ENCODE peak calls at places on chromosomes 13 and 19, in nine cellular contexts. I is midbrain, P is globus pallidus, A is HS-27A, R is heart left ventricle, J is breast epithelium, U is C1 segment of cervical spinal cord, G is gastrocnemius medialis, K is kidney tubule cell. W is an unnamed sample.

GRCh38 chr19:40441719-40442253 is 2.3 kb downstream of the SERTAD3 start:
- DNase-seq in I (no peak), A (no peak), P (no peak), R (no peak), K (no peak), U (no peak), G (no peak), J (no peak), W (no peak)

GRCh38 chr13:91136806-91137205 is 210.7 kb upstream of the MIR17HG start:
- DNase-seq in A (no peak), J (no peak), G (no peak), I (no peak), K (no peak), P (no peak), U (no peak), R (no peak), W (no peak)

GRCh38 chr13:61706899-61707298 is 291.2 kb upstream of the PCDH20 start:
- DNase-seq in G (no peak), R (no peak), I (no peak), A (no peak), K (no peak), J (no peak), P (no peak), U (no peak), W (no peak)

GRCh38 chr19:2269244-2270156 is 12.5 kb downstream of the PEAK3 start:
- DNase-seq in U (peak), J (peak), R (peak), G (peak), A (peak), I (peak), K (peak), P (peak), W (peak)

GRCh38 chr19:15428956-15429824 is 10.4 kb upstream of the AKAP8L start:
- DNase-seq in G (no peak), R (no peak), J (no peak), I (no peak), A (no peak), U (no peak), P (no peak), K (no peak), W (no peak)

GRCh38 chr19:35569281-35569781 is 5.9 kb upstream of the ATP4A start:
- DNase-seq in P (no peak), G (no peak), I (no peak), J (no peak), U (no peak), R (no peak), K (no peak), A (no peak), W (no peak)

GRCh38 chr19:51143486-51143885 is 1.4 kb downstream of the SIGLEC7 start:
- DNase-seq in R (no peak), K (no peak), J (no peak), I (no peak), U (no peak), G (no peak), P (no peak), A (no peak), W (no peak)

GRCh38 chr19:16088351-16088984 is 12.2 kb downstream of the TPM4 start:
- DNase-seq in U (no peak), I (no peak), J (no peak), G (no peak), R (no peak), A (no peak), P (no peak), K (peak), W (no peak)

GRCh38 chr13:31835932-31836331 is 96.6 kb downstream of the RXFP2 start:
- DNase-seq in G (no peak), U (no peak), A (no peak), P (no peak), R (no peak), J (no peak), K (peak), I (no peak), W (no peak)

GRCh38 chr13:98157188-98157587 is 14.3 kb downstream of the FARP1 start:
- DNase-seq in J (no peak), A (no peak), G (no peak), K (no peak), U (no peak), I (no peak), R (no peak), P (no peak), W (peak)

GRCh38 chr19:40266912-40267600 is 18.1 kb downstream of the AKT2 start:
- DNase-seq in A (no peak), K (no peak), I (no peak), U (no peak), R (no peak), G (no peak), P (no peak), J (no peak), W (no peak)

GRCh38 chr13:93368296-93368695 is 141.7 kb downstream of the GPC6 start:
- DNase-seq in K (no peak), J (no peak), U (no peak), G (no peak), R (no peak), A (no peak), I (no peak), P (no peak), W (no peak)

GRCh38 chr19:46068345-46069258 is 27.8 kb upstream of the IGFL4 start:
- DNase-seq in K (peak), J (no peak), R (no peak), A (peak), I (no peak), U (no peak), G (no peak), P (no peak), W (no peak)

GRCh38 chr13:113058988-113059850 is 46.4 kb upstream of the F7 start:
- DNase-seq in K (no peak), G (no peak), R (no peak), U (no peak), A (no peak), P (no peak), I (no peak), J (no peak), W (no peak)

GRCh38 chr19:43695985-43696729 is 19.7 kb upstream of the IRGC start:
- DNase-seq in K (no peak), G (no peak), J (no peak), U (no peak), I (no peak), A (no peak), P (no peak), R (no peak), W (no peak)

GRCh38 chr19:54179921-54180452 is 7.0 kb upstream of the TMC4 start:
- DNase-seq in J (no peak), K (peak), P (peak), I (peak), A (no peak), R (no peak), G (no peak), U (peak), W (peak)

GRCh38 chr13:112772539-112772909 is 82.7 kb downstream of the ATP11A start:
- DNase-seq in P (no peak), J (no peak), K (no peak), R (no peak), G (no peak), I (no peak), U (no peak), A (no peak), W (no peak)

GRCh38 chr13:19985219-19985556 is 26.7 kb downstream of the ZMYM2 start:
- DNase-seq in A (no peak), I (no peak), U (no peak), G (no peak), R (no peak), J (no peak), K (no peak), P (no peak), W (no peak)

GRCh38 chr19:18156841-18157464 is 4.0 kb downstream of the PIK3R2 start:
- DNase-seq in J (peak), A (peak), R (peak), K (peak), P (peak), U (peak), G (peak), I (peak), W (peak)